ENCODE peak calls at places on chromosomes 4 and X, in seven cellular contexts. K is NCI-H774; X is ELR; L is HCT116; Z is stimulated activated CD8-positive, alpha-beta memory T cell treated with anti-CD3 and anti-CD28 coated beads, Interleukin-7, amount 100 ng/mL, for 4 hours; A is stimulated activated CD4-positive, alpha-beta T cell treated with anti-CD3 and anti-CD28 coated beads, Interleukin-12 subunit alpha, Interleukin-12 subunit beta, amount 100 ng/mL, for 24 hours; G is B cell. O is an unnamed sample.

GRCh38 chrX:67207912-67208311 is 335.9 kb upstream of the AR start:
- DNase-seq in K (no peak), X (no peak), L (no peak), Z (no peak), A (no peak), G (no peak), O (no peak)

GRCh38 chr4:7423801-7424552 is 10.8 kb downstream of the PSAPL1 start:
- DNase-seq in K (no peak), X (no peak), L (no peak), Z (no peak), A (no peak), G (no peak), O (no peak)

GRCh38 chrX:151082077-151082948 is 94.1 kb upstream of the GPR50 start:
- DNase-seq in K (peak; percentile 55), X (peak; percentile 66), L (peak; percentile 6), Z (peak; percentile 0), A (peak; percentile 27), G (peak; percentile 66), O (peak; percentile 12)

GRCh38 chr4:12446237-12446636 is 1017.5 kb upstream of the HS3ST1 start:
- DNase-seq in K (no peak), X (no peak), L (no peak), Z (no peak), A (no peak), G (no peak), O (no peak)

GRCh38 chr4:153064571-153064970 is 128.4 kb downstream of the FHDC1 start:
- DNase-seq in K (no peak), X (no peak), L (no peak), Z (no peak), A (no peak), G (no peak), O (no peak)

GRCh38 chr4:107693132-107693531 is 26.9 kb downstream of the PAPSS1 start:
- DNase-seq in K (no peak), X (no peak), L (no peak), Z (no peak), A (no peak), G (no peak), O (no peak)

GRCh38 chrX:129037389-129037788 is 485.9 kb downstream of the SMARCA1 start:
- DNase-seq in K (no peak), X (no peak), L (no peak), Z (no peak), A (no peak), G (no peak), O (no peak)

GRCh38 chrX:443676-444210 is 57.0 kb upstream of the PPP2R3B start:
- DNase-seq in K (no peak), X (no peak), L (no peak), Z (no peak), A (no peak), G (no peak), O (no peak)

GRCh38 chr4:156321203-156321602 is 367.5 kb upstream of the CTSO start:
- DNase-seq in K (no peak), X (peak; percentile 92), L (no peak), Z (no peak), A (no peak), G (no peak), O (no peak)

GRCh38 chrX:39577976-39578962 is 519.5 kb downstream of the BCOR start:
- DNase-seq in K (no peak), X (no peak), L (no peak), Z (peak; percentile 27), A (peak; percentile 22), G (peak; percentile 58), O (no peak)

GRCh38 chr4:108045687-108046024 is 56.0 kb downstream of the HADH start:
- DNase-seq in K (no peak), X (no peak), L (no peak), Z (no peak), A (no peak), G (no peak), O (no peak)

GRCh38 chr4:108749119-108749518 is 13.7 kb downstream of the ETNPPL start:
- DNase-seq in K (no peak), X (no peak), L (no peak), Z (no peak), A (no peak), G (no peak), O (no peak)

GRCh38 chr4:95181446-95182306 is 367.1 kb downstream of the UNC5C start:
- DNase-seq in K (no peak), X (no peak), L (no peak), Z (no peak), A (no peak), G (no peak), O (no peak)

GRCh38 chr4:113212613-113213012 is 163.2 kb downstream of the ANK2 start:
- DNase-seq in K (no peak), X (no peak), L (no peak), Z (no peak), A (no peak), G (no peak), O (no peak)

GRCh38 chr4:13302876-13303275 is 181.3 kb downstream of the RAB28 start:
- DNase-seq in K (no peak), X (no peak), L (no peak), Z (no peak), A (no peak), G (no peak), O (no peak)

GRCh38 chrX:154458954-154459829 is 1.1 kb downstream of the PLXNA3 start:
- DNase-seq in K (no peak), X (peak; percentile 34), L (no peak), Z (no peak), A (no peak), G (peak; percentile 19), O (no peak)

GRCh38 chr4:3021127-3021526 is 53.2 kb downstream of the HTT-AS start:
- DNase-seq in K (no peak), X (no peak), L (no peak), Z (no peak), A (no peak), G (no peak), O (no peak)